ENCODE peak calls at places on chromosomes 2 and 18, in ten cellular contexts. I, U, N, H, K, A, X, R, J and T are unnamed samples.

GRCh38 chr2:224101820-224102630 is 62.9 kb upstream of the SERPINE2 start:
- DNase-seq in I (peak; percentile 98), U (peak; percentile 69), N (peak; percentile 98), H (peak; percentile 92), K (no peak), A (no peak), X (no peak), R (no peak), J (peak; percentile 93), T (peak; percentile 99)

GRCh38 chr2:26034597-26035067 is 748 bp downstream of the RAB10 start:
- DNase-seq in I (peak; percentile 5), U (no peak), N (no peak), H (peak; percentile 21), K (no peak), A (peak; percentile 37), X (no peak), R (no peak), J (peak; percentile 58), T (no peak)

GRCh38 chr18:24704921-24705620 is 244.6 kb downstream of the HRH4 start:
- DNase-seq in I (peak; percentile 94), U (no peak), N (no peak), H (no peak), K (no peak), A (no peak), X (no peak), R (no peak), J (peak; percentile 48), T (peak; percentile 10)

GRCh38 chr2:110678457-110679336 is 834 bp upstream of the BUB1 start:
- DNase-seq in I (peak; percentile 17), U (peak; percentile 73), N (peak; percentile 8), H (no peak), K (peak; percentile 32), A (peak; percentile 46), X (no peak), R (peak; percentile 56), J (peak; percentile 68), T (no peak)

GRCh38 chr18:58041633-58042032 is 2.4 kb upstream of the NEDD4L start:
- DNase-seq in I (no peak), U (peak; percentile 48), N (peak; percentile 38), H (no peak), K (no peak), A (no peak), X (no peak), R (peak; percentile 60), J (no peak), T (no peak)

GRCh38 chr2:71620851-71621251 is 167.5 kb downstream of the DYSF start:
- DNase-seq in I (no peak), U (no peak), N (no peak), H (no peak), K (no peak), A (no peak), X (no peak), R (peak; percentile 29), J (no peak), T (no peak)

GRCh38 chr18:64037812-64038414 is 68.0 kb downstream of the SERPINB8 start:
- DNase-seq in I (peak; percentile 11), U (peak; percentile 43), N (peak; percentile 44), H (peak; percentile 49), K (no peak), A (peak; percentile 82), X (no peak), R (no peak), J (peak; percentile 52), T (peak; percentile 23)

GRCh38 chr2:235607541-235608199 is 113.8 kb downstream of the AGAP1 start:
- DNase-seq in I (no peak), U (no peak), N (no peak), H (peak; percentile 42), K (no peak), A (no peak), X (no peak), R (no peak), J (peak; percentile 35), T (peak; percentile 36)

GRCh38 chr2:172091626-172092566 is 6.6 kb downstream of the DLX1 start:
- DNase-seq in I (no peak), U (no peak), N (no peak), H (no peak), K (no peak), A (peak; percentile 15), X (no peak), R (no peak), J (no peak), T (no peak)

GRCh38 chr2:172092716-172093415 is 7.6 kb downstream of the DLX1 start:
- DNase-seq in I (no peak), U (no peak), N (no peak), H (no peak), K (no peak), A (peak; percentile 35), X (no peak), R (no peak), J (no peak), T (no peak)

GRCh38 chr2:172095146-172095904 is 7.4 kb downstream of the DLX2 start:
- DNase-seq in I (peak; percentile 78), U (peak; percentile 80), N (peak; percentile 74), H (peak; percentile 59), K (no peak), A (peak; percentile 85), X (no peak), R (peak; percentile 72), J (peak; percentile 97), T (peak; percentile 62)

GRCh38 chr2:172094319-172095145 is 8.2 kb downstream of the DLX2 start:
- DNase-seq in I (no peak), U (peak; percentile 41), N (no peak), H (no peak), K (no peak), A (peak; percentile 72), X (no peak), R (peak; percentile 37), J (peak; percentile 71), T (no peak)

DNA sequence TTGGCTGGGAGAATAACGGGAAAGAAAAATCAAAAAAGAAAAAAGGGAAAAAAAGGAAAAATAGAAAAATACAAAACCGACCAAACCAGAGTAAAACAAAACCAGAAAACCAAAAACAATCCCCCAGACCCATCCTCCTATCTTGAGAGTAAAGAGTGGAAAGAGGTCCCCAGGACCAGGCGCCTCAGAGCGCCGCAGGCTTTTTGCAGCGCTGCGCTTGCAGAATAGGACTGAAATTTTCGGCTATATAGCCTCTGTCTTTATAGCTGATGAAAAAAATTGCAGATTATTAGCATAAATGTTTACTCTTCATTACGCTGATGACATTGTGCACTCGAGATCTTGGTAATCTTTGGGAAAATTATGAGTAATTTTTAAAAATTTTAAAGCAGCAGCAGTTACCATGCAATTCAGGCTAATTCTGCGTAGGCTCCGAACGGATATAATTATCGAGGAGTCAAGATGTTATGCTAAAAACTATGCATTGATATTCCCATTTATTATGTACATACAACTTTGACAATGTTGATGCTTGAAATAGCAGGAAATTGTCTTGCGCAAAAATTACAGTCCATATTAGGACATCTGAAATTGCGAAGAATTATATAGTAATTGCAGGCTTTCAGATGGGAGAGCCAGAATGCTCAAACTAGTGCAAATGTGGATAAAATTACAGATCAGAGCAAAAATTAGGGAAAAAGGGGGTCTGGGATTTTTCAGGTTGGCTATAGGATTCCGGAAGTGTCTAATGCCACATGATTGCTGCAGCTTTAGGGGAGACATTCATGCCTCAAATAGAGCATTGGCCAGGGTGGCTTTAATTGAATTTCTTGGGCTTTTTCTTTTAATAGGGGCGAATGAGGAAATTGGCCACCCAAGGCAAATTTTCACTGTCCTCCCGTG is 8.4 kb downstream of the DLX1 start:
- DNase-seq in I (no peak), U (no peak), N (no peak), H (no peak), K (no peak), A (peak; percentile 51), X (no peak), R (no peak), J (peak; percentile 38), T (no peak)
- H3K4me3 ChIP-seq in I (peak overlapping the region; percentile 58), U (no peak overlapping the region), N (no peak overlapping the region), H (no peak overlapping the region), K (peak overlapping the region; percentile 38), A (peak overlapping the region; percentile 57), X (no peak overlapping the region), R (no peak overlapping the region), J (no peak overlapping the region), T (no peak overlapping the region)

GRCh38 chr18:79952457-79952995 is 1.1 kb upstream of the SLC66A2 start:
- DNase-seq in I (no peak), U (no peak), N (no peak), H (no peak), K (no peak), A (no peak), X (no peak), R (no peak), J (no peak), T (no peak)

GRCh38 chr18:79953921-79954651 is 2.6 kb upstream of the SLC66A2 start:
- DNase-seq in I (no peak), U (peak; percentile 39), N (peak; percentile 55), H (no peak), K (no peak), A (no peak), X (no peak), R (peak; percentile 78), J (no peak), T (no peak)

GRCh38 chr18:79951545-79952456 is at the start of gene SLC66A2:
- DNase-seq in I (peak; percentile 83), U (peak; percentile 87), N (peak; percentile 55), H (peak; percentile 83), K (peak; percentile 86), A (peak; percentile 84), X (peak; percentile 31), R (peak; percentile 97), J (peak; percentile 96), T (peak; percentile 79)

GRCh38 chr18:79954791-79955190 is 3.3 kb upstream of the SLC66A2 start:
- DNase-seq in I (no peak), U (no peak), N (peak; percentile 18), H (no peak), K (no peak), A (no peak), X (no peak), R (peak; percentile 45), J (no peak), T (no peak)

GRCh38 chr18:79952996-79953559 is 1.6 kb upstream of the SLC66A2 start:
- DNase-seq in I (no peak), U (no peak), N (no peak), H (no peak), K (no peak), A (peak; percentile 85), X (no peak), R (peak; percentile 50), J (no peak), T (no peak)
- H3K4me3 ChIP-seq in I (peak overlapping the region; percentile 59), U (no peak overlapping the region), N (no peak overlapping the region), H (no peak overlapping the region), K (no peak overlapping the region), A (peak overlapping the region; percentile 66), X (no peak overlapping the region), R (no peak overlapping the region), J (no peak overlapping the region), T (no peak overlapping the region)

GRCh38 chr2:171522057-171522803 is at the start of gene CYBRD1:
- DNase-seq in I (peak; percentile 79), U (peak; percentile 93), N (peak; percentile 22), H (peak; percentile 83), K (peak; percentile 81), A (peak; percentile 77), X (peak; percentile 11), R (peak; percentile 91), J (peak; percentile 95), T (peak; percentile 82)

GRCh38 chr2:171523339-171523931 is 1.2 kb downstream of the CYBRD1 start:
- DNase-seq in I (peak; percentile 76), U (peak; percentile 93), N (peak; percentile 33), H (peak; percentile 81), K (peak; percentile 74), A (peak; percentile 83), X (no peak), R (peak; percentile 82), J (peak; percentile 91), T (peak; percentile 75)

GRCh38 chr2:171521361-171522056 is 765 bp upstream of the CYBRD1 start:
- DNase-seq in I (no peak), U (peak; percentile 21), N (no peak), H (no peak), K (no peak), A (no peak), X (no peak), R (no peak), J (no peak), T (no peak)

GRCh38 chr2:171523969-171524401 is 1.7 kb downstream of the CYBRD1 start:
- DNase-seq in I (peak; percentile 25), U (peak; percentile 72), N (peak; percentile 80), H (no peak), K (no peak), A (peak; percentile 55), X (no peak), R (no peak), J (peak; percentile 79), T (peak; percentile 29)

DNA sequence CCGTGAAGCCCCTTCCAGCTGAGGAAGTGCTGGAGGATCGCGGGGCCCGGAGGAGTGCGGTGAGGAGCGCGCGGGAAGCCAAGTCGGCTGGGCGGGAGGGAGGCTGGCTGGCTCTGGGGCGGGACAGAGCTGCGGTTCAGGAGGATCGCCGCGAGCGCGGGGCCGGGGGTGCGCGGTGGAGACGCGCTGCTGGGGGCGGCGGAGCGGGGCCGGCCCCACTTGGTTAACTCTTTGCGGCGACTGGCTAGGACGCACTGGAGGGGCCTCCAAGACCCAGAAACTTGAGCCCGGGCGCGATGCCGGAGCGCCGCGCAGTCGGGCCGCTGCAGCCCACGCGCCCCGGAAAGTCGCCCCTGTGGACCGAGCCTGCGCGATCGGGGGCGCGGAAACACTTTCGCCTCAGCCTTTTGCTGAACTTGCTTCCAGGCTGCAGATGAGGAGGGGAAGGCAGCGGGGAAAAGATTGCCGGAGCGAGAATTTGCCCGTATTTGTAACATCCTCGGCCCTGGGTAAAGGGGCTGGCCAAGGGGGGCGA is 597 bp downstream of the CYBRD1 start:
- DNase-seq in I (no peak), U (peak; percentile 69), N (no peak), H (no peak), K (no peak), A (peak; percentile 63), X (no peak), R (no peak), J (peak; percentile 73), T (peak; percentile 22)
- H3K4me3 ChIP-seq in I (peak overlapping the region; percentile 96), U (peak overlapping the region; percentile 75), N (peak overlapping the region; percentile 50), H (peak overlapping the region; percentile 79), K (peak overlapping the region; percentile 80), A (peak overlapping the region; percentile 97), X (peak overlapping the region; percentile 69), R (peak overlapping the region; percentile 98), J (peak overlapping the region; percentile 91), T (peak overlapping the region; percentile 84)

DNA sequence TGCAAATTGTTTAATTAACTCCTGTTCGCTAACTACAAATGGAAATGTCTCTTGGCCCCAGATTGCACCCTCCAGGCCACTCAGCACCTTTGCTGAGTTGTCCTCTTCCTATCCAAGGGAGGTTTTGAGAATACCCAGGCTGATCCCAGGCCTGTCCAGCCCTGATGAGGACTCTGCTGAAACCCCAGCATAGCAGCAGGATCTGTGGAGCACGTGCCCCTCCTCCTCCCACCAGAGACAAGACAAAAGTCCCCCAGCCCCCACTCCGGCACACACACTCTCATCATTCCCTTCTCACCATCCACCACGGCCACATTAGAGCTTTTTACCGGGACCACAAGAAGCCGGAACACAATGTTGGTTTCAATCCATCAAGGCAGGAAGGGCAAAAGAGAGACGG is 150.0 kb downstream of the TNS1 start:
- DNase-seq in I (no peak), U (no peak), N (no peak), H (no peak), K (no peak), A (no peak), X (no peak), R (no peak), J (no peak), T (no peak)
- H3K4me3 ChIP-seq in I (no peak overlapping the region), U (no peak overlapping the region), N (no peak overlapping the region), H (no peak overlapping the region), K (no peak overlapping the region), A (no peak overlapping the region), X (no peak overlapping the region), R (no peak overlapping the region), J (no peak overlapping the region), T (no peak overlapping the region)